ENCODE peak calls at places on chromosomes 7 and 10, in five cellular contexts. K is K562, O is SK-N-SH, Z is HepG2, V is GM12878. C is an unnamed sample.

GRCh38 chr10:81218307-81218706 is 656.7 kb upstream of the NRG3 start:
- DNase-seq in O (no peak), Z (no peak), V (no peak), K (no peak), C (no peak)

GRCh38 chr7:82263880-82264751 is 179.5 kb downstream of the CACNA2D1 start:
- DNase-seq in Z (no peak), V (no peak), O (peak), K (no peak), C (no peak)

GRCh38 chr10:123640016-123640535 is 26.1 kb upstream of the GPR26 start:
- DNase-seq in V (no peak), Z (no peak), K (no peak), O (no peak), C (no peak)

GRCh38 chr10:48240196-48240595 is 34.3 kb downstream of the FRMPD2 start:
- DNase-seq in Z (no peak), V (no peak), O (no peak), K (no peak), C (no peak)

GRCh38 chr7:96649981-96650380 is 59.7 kb downstream of the SEM1 start:
- DNase-seq in Z (no peak), V (no peak), O (no peak), K (no peak), C (no peak)

GRCh38 chr10:50033481-50033880 is 34.3 kb upstream of the WASHC2A start:
- DNase-seq in Z (no peak), K (no peak), V (no peak), O (no peak), C (no peak)

GRCh38 chr7:88885131-88885530 is 89.6 kb upstream of the TEX47 start:
- DNase-seq in Z (no peak), K (no peak), O (no peak), V (no peak), C (no peak)

GRCh38 chr7:101891936-101892640 is 74.7 kb downstream of the CUX1 start:
- DNase-seq in Z (no peak), K (no peak), O (no peak), V (no peak), C (no peak)

GRCh38 chr7:74656421-74656910 is 1.1 kb upstream of the GTF2I start:
- DNase-seq in K (peak), O (peak), Z (peak), V (no peak), C (peak)

GRCh38 chr10:19250542-19250941 is 201.9 kb downstream of the MALRD1 start:
- DNase-seq in K (no peak), Z (no peak), O (no peak), V (no peak), C (no peak)

GRCh38 chr10:22630229-22631174 is 83.9 kb downstream of the PIP4K2A start:
- DNase-seq in K (peak), Z (no peak), V (peak), O (no peak), C (no peak)

GRCh38 chr7:41819645-41820044 is 116.8 kb upstream of the INHBA start:
- DNase-seq in V (no peak), Z (no peak), K (no peak), O (no peak), C (no peak)

DNA sequence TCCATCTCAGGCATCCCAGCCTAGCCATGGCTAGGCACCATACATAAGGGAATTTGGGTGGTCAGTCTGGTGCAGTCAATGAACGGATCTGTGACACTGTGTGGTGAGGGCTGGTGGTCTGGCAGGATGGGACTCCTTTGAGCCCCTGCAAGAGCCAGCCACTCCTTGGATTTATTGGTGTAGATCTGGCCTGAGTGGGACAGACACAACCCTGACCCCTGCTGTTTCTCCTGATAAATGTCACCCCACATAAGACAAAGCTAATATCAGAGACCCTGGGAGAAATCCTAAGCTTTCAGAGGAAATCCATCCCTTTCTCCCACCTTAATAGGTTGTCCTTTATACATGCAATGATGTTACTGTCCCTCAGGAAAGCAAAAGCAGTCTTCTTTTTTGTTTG is 2.3 kb downstream of the FBXO24 start:
- DNase-seq in V (no peak), K (peak), Z (no peak), O (peak), C (no peak)
- TF ChIP-seq FOXM1 in V (no peak), K (no peak), Z (no peak), O (no peak), C (no peak)

GRCh38 chr7:151386301-151387160 is 23.3 kb downstream of the WDR86 start:
- DNase-seq in Z (no peak), K (no peak), V (no peak), O (no peak), C (no peak)
- TF ChIP-seq FOXM1 in Z (no peak), K (no peak), V (no peak), O (no peak), C (no peak)

GRCh38 chr7:106612432-106612831 is 48.5 kb downstream of the CCDC71L start:
- DNase-seq in K (no peak), Z (no peak), V (no peak), O (no peak), C (no peak)

GRCh38 chr7:106614751-106615150 is 46.2 kb downstream of the CCDC71L start:
- DNase-seq in Z (no peak), K (no peak), O (no peak), V (no peak), C (no peak)

GRCh38 chr7:106615808-106616691 is 44.9 kb downstream of the CCDC71L start:
- DNase-seq in O (no peak), V (no peak), K (no peak), Z (no peak), C (no peak)

GRCh38 chr7:106613279-106613678 is 47.7 kb downstream of the CCDC71L start:
- DNase-seq in Z (no peak), V (no peak), K (no peak), O (no peak), C (no peak)

GRCh38 chr7:106613861-106614560 is 46.9 kb downstream of the CCDC71L start:
- DNase-seq in O (no peak), V (no peak), Z (no peak), K (no peak), C (no peak)
- TF ChIP-seq FOXM1 in O (no peak), V (no peak), Z (no peak), K (no peak), C (no peak)

DNA sequence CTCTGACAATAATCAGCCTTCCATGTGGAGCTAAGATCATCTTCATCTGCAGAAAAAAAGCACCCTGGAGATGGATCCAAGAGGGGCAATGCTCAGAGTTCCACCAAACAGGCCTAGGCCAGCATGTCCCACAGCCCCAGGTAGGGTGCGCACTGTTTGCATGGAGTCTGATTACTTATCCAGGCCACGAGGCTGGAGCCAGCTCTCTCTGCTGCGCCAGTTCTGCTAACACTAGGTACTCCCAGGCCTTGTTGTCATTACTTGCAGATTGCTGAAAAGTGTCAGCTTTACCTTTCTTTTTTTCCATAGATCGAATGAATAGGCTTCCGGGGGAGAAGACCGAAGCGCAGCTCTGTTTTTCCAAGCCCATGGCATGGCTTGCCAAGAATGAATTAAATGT is 285.7 kb downstream of the BMPER start:
- DNase-seq in O (no peak), K (no peak), V (no peak), Z (no peak), C (no peak)
- TF ChIP-seq FOXM1 in O (no peak), K (no peak), V (no peak), Z (no peak), C (no peak)

GRCh38 chr7:31883761-31884164 is 186.4 kb downstream of the PDE1C start:
- DNase-seq in K (no peak), O (no peak), V (no peak), Z (no peak), C (no peak)
- TF ChIP-seq FOXM1 in K (no peak), O (no peak), V (no peak), Z (no peak), C (no peak)

GRCh38 chr7:26410156-26410555 is 118.5 kb downstream of the SNX10 start:
- DNase-seq in O (no peak), K (no peak), Z (no peak), V (no peak), C (no peak)
- TF ChIP-seq FOXM1 in O (no peak), K (no peak), Z (no peak), V (no peak), C (no peak)

GRCh38 chr10:128660726-128661125 is 534.5 kb upstream of the MKI67 start:
- DNase-seq in V (no peak), K (no peak), O (no peak), Z (no peak), C (peak)
- TF ChIP-seq FOXM1 in V (no peak), K (no peak), O (no peak), Z (no peak), C (no peak)

GRCh38 chr10:21174670-21175495 is 277.8 kb upstream of the NEBL start:
- DNase-seq in K (no peak), O (no peak), Z (no peak), V (no peak), C (no peak)
- TF ChIP-seq FOXM1 in K (no peak), O (no peak), Z (no peak), V (no peak), C (no peak)